ENCODE peak calls at places on chromosomes 3 and 15, in seven cellular contexts. G, Z, D, Y, P, F and L are unnamed samples.
A peak's percentile ranks its signal among the peaks of the same experiment; 100 is the strongest.

GRCh38 chr15:55742927-55743614 is at the start of gene PRTG:
- DNase-seq in G (peak; percentile 65), Z (peak; percentile 69), D (peak; percentile 96), Y (no peak), P (peak; percentile 32), F (no peak), L (peak; percentile 88)

GRCh38 chr15:89500397-89501270 is 4.3 kb upstream of the RHCG start:
- DNase-seq in G (no peak), Z (no peak), D (no peak), Y (no peak), P (no peak), F (no peak), L (peak; percentile 5)

GRCh38 chr3:73243740-73244139 is 182.3 kb downstream of the EBLN2 start:
- DNase-seq in G (no peak), Z (no peak), D (no peak), Y (no peak), P (no peak), F (no peak), L (no peak)

GRCh38 chr15:67747949-67748348 is 77.4 kb upstream of the SKOR1 start:
- DNase-seq in G (no peak), Z (no peak), D (no peak), Y (no peak), P (no peak), F (no peak), L (no peak)

GRCh38 chr3:128337305-128337704 is 129.4 kb downstream of the DNAJB8 start:
- DNase-seq in G (no peak), Z (no peak), D (no peak), Y (peak; percentile 81), P (no peak), F (peak; percentile 70), L (no peak)

GRCh38 chr15:36951747-36952247 is 148.6 kb downstream of the MEIS2 start:
- DNase-seq in G (no peak), Z (peak; percentile 84), D (no peak), Y (peak; percentile 37), P (no peak), F (no peak), L (no peak)

GRCh38 chr15:63238181-63238580 is 39.2 kb upstream of the APH1B start:
- DNase-seq in G (no peak), Z (no peak), D (no peak), Y (no peak), P (no peak), F (no peak), L (no peak)

GRCh38 chr3:54123538-54124196 is 1.3 kb downstream of the CACNA2D3 start:
- DNase-seq in G (no peak), Z (no peak), D (no peak), Y (no peak), P (peak; percentile 44), F (no peak), L (no peak)

GRCh38 chr3:97232635-97233034 is 418.2 kb downstream of the EPHA6 start:
- DNase-seq in G (peak; percentile 25), Z (no peak), D (no peak), Y (peak; percentile 87), P (peak; percentile 4), F (peak; percentile 60), L (no peak)

GRCh38 chr3:184715943-184716651 is 4.2 kb upstream of the MAGEF1 start:
- DNase-seq in G (no peak), Z (peak; percentile 22), D (no peak), Y (no peak), P (no peak), F (no peak), L (no peak)